ENCODE peak calls at places on chromosome 20, in eight cellular contexts. One of them, this sample, is unnamed.

GRCh38 chr20:3311623-3312022 is 72.6 kb upstream of the SLC4A11 start:
- DNase-seq in stimulated activated CD8-positive, alpha-beta memory T cell treated with anti-CD3 and anti-CD28 coated beads, Interleukin-15, amount 100 ng/mL, for 1 hour: no peak
- DNase-seq in kidney epithelial cell: no peak
- DNase-seq in NCI-H2081 treated with DMSO at 0.1 percent for 48 hours: no peak
- DNase-seq in Calu3: no peak
- DNase-seq in naive thymus-derived CD8-positive, alpha-beta T cell: no peak
- DNase-seq in EH: no peak
- DNase-seq in ACHN: no peak
- DNase-seq in this sample: no peak

GRCh38 chr20:50110141-50111047 is 2.6 kb downstream of the UBE2V1 start:
- DNase-seq in Calu3: no peak
- DNase-seq in stimulated activated CD8-positive, alpha-beta memory T cell treated with anti-CD3 and anti-CD28 coated beads, Interleukin-15, amount 100 ng/mL, for 1 hour: peak
- DNase-seq in EH: peak
- DNase-seq in kidney epithelial cell: no peak
- DNase-seq in naive thymus-derived CD8-positive, alpha-beta T cell: peak
- DNase-seq in ACHN: no peak
- DNase-seq in NCI-H2081 treated with DMSO at 0.1 percent for 48 hours: no peak
- DNase-seq in this sample: peak

GRCh38 chr20:4136078-4136966 is 121.0 kb upstream of the RNF24 start:
- DNase-seq in kidney epithelial cell: no peak
- DNase-seq in ACHN: no peak
- DNase-seq in NCI-H2081 treated with DMSO at 0.1 percent for 48 hours: no peak
- DNase-seq in Calu3: no peak
- DNase-seq in naive thymus-derived CD8-positive, alpha-beta T cell: no peak
- DNase-seq in stimulated activated CD8-positive, alpha-beta memory T cell treated with anti-CD3 and anti-CD28 coated beads, Interleukin-15, amount 100 ng/mL, for 1 hour: no peak
- DNase-seq in EH: peak
- DNase-seq in this sample: no peak

GRCh38 chr20:8464368-8464767 is 332.3 kb downstream of the PLCB1 start:
- DNase-seq in ACHN: no peak
- DNase-seq in NCI-H2081 treated with DMSO at 0.1 percent for 48 hours: no peak
- DNase-seq in stimulated activated CD8-positive, alpha-beta memory T cell treated with anti-CD3 and anti-CD28 coated beads, Interleukin-15, amount 100 ng/mL, for 1 hour: no peak
- DNase-seq in naive thymus-derived CD8-positive, alpha-beta T cell: no peak
- DNase-seq in kidney epithelial cell: no peak
- DNase-seq in Calu3: peak
- DNase-seq in EH: peak
- DNase-seq in this sample: no peak

GRCh38 chr20:50737352-50737751 is 6.0 kb downstream of the PARD6B start:
- DNase-seq in Calu3: peak
- DNase-seq in EH: no peak
- DNase-seq in naive thymus-derived CD8-positive, alpha-beta T cell: no peak
- DNase-seq in kidney epithelial cell: no peak
- DNase-seq in stimulated activated CD8-positive, alpha-beta memory T cell treated with anti-CD3 and anti-CD28 coated beads, Interleukin-15, amount 100 ng/mL, for 1 hour: no peak
- DNase-seq in NCI-H2081 treated with DMSO at 0.1 percent for 48 hours: no peak
- DNase-seq in ACHN: no peak
- DNase-seq in this sample: no peak

GRCh38 chr20:56955673-56956072 is 310.8 kb downstream of the BMP7 start:
- DNase-seq in kidney epithelial cell: no peak
- DNase-seq in Calu3: no peak
- DNase-seq in EH: no peak
- DNase-seq in NCI-H2081 treated with DMSO at 0.1 percent for 48 hours: no peak
- DNase-seq in stimulated activated CD8-positive, alpha-beta memory T cell treated with anti-CD3 and anti-CD28 coated beads, Interleukin-15, amount 100 ng/mL, for 1 hour: no peak
- DNase-seq in ACHN: no peak
- DNase-seq in naive thymus-derived CD8-positive, alpha-beta T cell: no peak
- DNase-seq in this sample: no peak

GRCh38 chr20:17449039-17449438 is 82.1 kb downstream of the BFSP1 start:
- DNase-seq in EH: no peak
- DNase-seq in Calu3: no peak
- DNase-seq in ACHN: no peak
- DNase-seq in NCI-H2081 treated with DMSO at 0.1 percent for 48 hours: no peak
- DNase-seq in stimulated activated CD8-positive, alpha-beta memory T cell treated with anti-CD3 and anti-CD28 coated beads, Interleukin-15, amount 100 ng/mL, for 1 hour: no peak
- DNase-seq in kidney epithelial cell: no peak
- DNase-seq in naive thymus-derived CD8-positive, alpha-beta T cell: no peak
- DNase-seq in this sample: no peak

GRCh38 chr20:46243707-46244628 is 64.3 kb downstream of the CDH22 start:
- DNase-seq in EH: no peak
- DNase-seq in Calu3: no peak
- DNase-seq in naive thymus-derived CD8-positive, alpha-beta T cell: no peak
- DNase-seq in NCI-H2081 treated with DMSO at 0.1 percent for 48 hours: no peak
- DNase-seq in stimulated activated CD8-positive, alpha-beta memory T cell treated with anti-CD3 and anti-CD28 coated beads, Interleukin-15, amount 100 ng/mL, for 1 hour: no peak
- DNase-seq in kidney epithelial cell: no peak
- DNase-seq in ACHN: peak
- DNase-seq in this sample: no peak

GRCh38 chr20:31260326-31260932 is 3.0 kb downstream of the DEFB115 start:
- DNase-seq in NCI-H2081 treated with DMSO at 0.1 percent for 48 hours: no peak
- DNase-seq in ACHN: peak
- DNase-seq in stimulated activated CD8-positive, alpha-beta memory T cell treated with anti-CD3 and anti-CD28 coated beads, Interleukin-15, amount 100 ng/mL, for 1 hour: no peak
- DNase-seq in Calu3: peak
- DNase-seq in kidney epithelial cell: no peak
- DNase-seq in EH: no peak
- DNase-seq in naive thymus-derived CD8-positive, alpha-beta T cell: no peak
- DNase-seq in this sample: no peak